ENCODE peak calls at places on chromosomes 3 and 15, in four cellular contexts. A is NCI-H1092; Z is CD8-positive, alpha-beta T cell; I is GM04504. G is an unnamed sample.

GRCh38 chr15:73752817-73753214 is 335 bp downstream of the INSYN1 start:
- DNase-seq in A (no peak), Z (no peak), I (no peak), G (no peak)

GRCh38 chr15:72781621-72782020 is 1.9 kb downstream of the ADPGK start:
- DNase-seq in A (no peak), Z (no peak), I (no peak), G (no peak)

GRCh38 chr3:183701744-183702143 is 4.1 kb downstream of the YEATS2 start:
- DNase-seq in A (no peak), Z (no peak), I (no peak), G (no peak)

GRCh38 chr3:79729096-79729495 is 38.7 kb downstream of the ROBO1 start:
- DNase-seq in A (no peak), Z (no peak), I (no peak), G (no peak)

GRCh38 chr3:10376353-10376752 is 55.4 kb upstream of the SEC13 start:
- DNase-seq in A (no peak), Z (no peak), I (no peak), G (peak; percentile 33)

GRCh38 chr15:91435108-91435507 is 335.1 kb downstream of the SV2B start:
- DNase-seq in A (no peak), Z (no peak), I (no peak), G (no peak)

GRCh38 chr3:140863481-140864084 is 78.1 kb upstream of the SLC25A36 start:
- DNase-seq in A (peak; percentile 60), Z (peak; percentile 13), I (peak; percentile 20), G (peak; percentile 70)

GRCh38 chr15:74434260-74434915 is 630 bp upstream of the SEMA7A start:
- DNase-seq in A (no peak), Z (no peak), I (no peak), G (no peak)

GRCh38 chr3:177494216-177494615 is 296.9 kb upstream of the TBL1XR1 start:
- DNase-seq in A (no peak), Z (no peak), I (no peak), G (no peak)

GRCh38 chr15:56040081-56041035 is 46.9 kb upstream of the NEDD4 start:
- DNase-seq in A (no peak), Z (no peak), I (peak; percentile 88), G (no peak)

GRCh38 chr15:70852501-70853269 is 1.3 kb downstream of the LARP6 start:
- DNase-seq in A (no peak), Z (no peak), I (no peak), G (no peak)

GRCh38 chr3:182793663-182794454 is 555 bp downstream of the ATP11B start:
- DNase-seq in A (peak; percentile 25), Z (peak; percentile 50), I (no peak), G (peak; percentile 70)

GRCh38 chr3:156300929-156301806 is 180.8 kb downstream of the KCNAB1 start:
- DNase-seq in A (no peak), Z (no peak), I (no peak), G (no peak)

GRCh38 chr15:89801471-89802205 is 13.0 kb downstream of the ANPEP start:
- DNase-seq in A (no peak), Z (no peak), I (no peak), G (no peak)

GRCh38 chr3:194043516-194043915 is 92.4 kb upstream of the HES1 start:
- DNase-seq in A (no peak), Z (no peak), I (no peak), G (no peak)

GRCh38 chr15:66698318-66698961 is 3.6 kb upstream of the SMAD6 start:
- DNase-seq in A (peak; percentile 5), Z (no peak), I (no peak), G (peak; percentile 38)

GRCh38 chr3:132083583-132084372 is 49.0 kb upstream of the CPNE4 start:
- DNase-seq in A (no peak), Z (no peak), I (peak; percentile 1), G (no peak)

GRCh38 chr3:74633021-74633420 is 18.6 kb upstream of the CNTN3 start:
- DNase-seq in A (no peak), Z (no peak), I (no peak), G (no peak)

GRCh38 chr15:66169023-66169422 is 84.5 kb downstream of the MEGF11 start:
- DNase-seq in A (no peak), Z (no peak), I (no peak), G (no peak)

GRCh38 chr3:48398701-48399386 is 26.8 kb downstream of the FBXW12 start:
- DNase-seq in A (no peak), Z (no peak), I (no peak), G (no peak)

GRCh38 chr3:38582941-38583645 is 66.4 kb downstream of the SCN5A start:
- DNase-seq in A (no peak), Z (no peak), I (no peak), G (no peak)

GRCh38 chr15:66947471-66947870 is 117.9 kb upstream of the SMAD3 start:
- DNase-seq in A (no peak), Z (no peak), I (no peak), G (no peak)

GRCh38 chr3:119329551-119329950 is 35.4 kb downstream of the ARHGAP31 start:
- DNase-seq in A (no peak), Z (no peak), I (no peak), G (no peak)

GRCh38 chr3:125105116-125105515 is 49.3 kb upstream of the HEG1 start:
- DNase-seq in A (no peak), Z (no peak), I (no peak), G (no peak)

GRCh38 chr3:177381070-177381469 is 183.8 kb upstream of the TBL1XR1 start:
- DNase-seq in A (no peak), Z (no peak), I (no peak), G (no peak)

GRCh38 chr15:32718082-32718821 is 448 bp downstream of the GREM1 start:
- DNase-seq in A (peak; percentile 2), Z (no peak), I (no peak), G (no peak)

GRCh38 chr3:150370129-150370602 is 37.9 kb upstream of the TSC22D2 start:
- DNase-seq in A (no peak), Z (no peak), I (peak; percentile 94), G (no peak)

GRCh38 chr3:31288641-31289100 is 244.1 kb upstream of the STT3B start:
- DNase-seq in A (no peak), Z (peak; percentile 21), I (no peak), G (peak; percentile 24)

GRCh38 chr15:94259121-94259776 is 27.9 kb downstream of the MCTP2 start:
- DNase-seq in A (no peak), Z (no peak), I (no peak), G (no peak)

GRCh38 chr3:22284559-22284958 is 533.5 kb upstream of the ZNF385D start:
- DNase-seq in A (no peak), Z (no peak), I (no peak), G (no peak)

GRCh38 chr3:52215351-52215750 is 10.1 kb downstream of the TLR9 start:
- DNase-seq in A (no peak), Z (no peak), I (no peak), G (no peak)

GRCh38 chr3:132464066-132464465 is 46.8 kb downstream of the DNAJC13 start:
- DNase-seq in A (no peak), Z (no peak), I (no peak), G (no peak)

GRCh38 chr3:107284570-107284969 is 92.7 kb upstream of the CCDC54 start:
- DNase-seq in A (no peak), Z (no peak), I (no peak), G (no peak)

G was measured in MM.1S.